ENCODE peak calls at places on chromosomes 5 and 9, in four cellular contexts. B is thyroid gland, Q is lower leg skin, S is uterus. C is an unnamed sample.

GRCh38 chr5:124007675-124008398 is 495.9 kb downstream of the CSNK1G3 start:
- DNase-seq in Q (no peak), B (no peak), S (no peak), C (no peak)

GRCh38 chr9:130189840-130190239 is 17.6 kb downstream of the NCS1 start:
- DNase-seq in B (no peak), Q (no peak), S (no peak), C (no peak)

GRCh38 chr5:111415053-111415452 is 97.3 kb downstream of the STARD4 start:
- DNase-seq in Q (no peak), B (no peak), S (no peak), C (no peak)

GRCh38 chr5:54663876-54664275 is 146.3 kb downstream of the SNX18 start:
- DNase-seq in S (peak), Q (peak), B (peak), C (no peak)

GRCh38 chr5:78640622-78641021 is 8.0 kb downstream of the LHFPL2 start:
- DNase-seq in Q (no peak), S (no peak), B (no peak), C (no peak)

GRCh38 chr9:92180669-92181181 is 65.5 kb upstream of the SPTLC1 start:
- DNase-seq in S (no peak), B (no peak), Q (no peak), C (no peak)

GRCh38 chr5:34687269-34688011 is 31.3 kb downstream of the RAI14 start:
- DNase-seq in Q (no peak), S (no peak), B (no peak), C (no peak)

GRCh38 chr5:97163360-97163764 is 19.7 kb downstream of the RIOK2 start:
- DNase-seq in S (no peak), Q (no peak), B (no peak), C (no peak)

GRCh38 chr9:4464911-4465513 is 25.3 kb upstream of the SLC1A1 start:
- DNase-seq in B (no peak), S (no peak), Q (no peak), C (no peak)

GRCh38 chr9:31304576-31304975 is 1079.9 kb upstream of the ACO1 start:
- DNase-seq in B (no peak), Q (no peak), S (no peak), C (no peak)

GRCh38 chr9:100307061-100307460 is 45.7 kb downstream of the TEX10 start:
- DNase-seq in B (no peak), Q (no peak), S (no peak), C (no peak)

GRCh38 chr5:97041239-97041638 is 101.2 kb downstream of the LIX1 start:
- DNase-seq in B (no peak), Q (no peak), S (no peak), C (no peak)

GRCh38 chr9:96323169-96323568 is 21.2 kb upstream of the HSD17B3 start:
- DNase-seq in Q (no peak), B (no peak), S (no peak), C (no peak)

GRCh38 chr5:107548477-107548876 is 122.3 kb downstream of the EFNA5 start:
- DNase-seq in Q (no peak), B (no peak), S (no peak), C (no peak)

GRCh38 chr9:136095495-136096058 is 488 bp upstream of the NACC2 start:
- DNase-seq in Q (no peak), S (no peak), B (peak), C (no peak)

GRCh38 chr9:16202913-16203734 is 650.3 kb downstream of the CCDC171 start:
- DNase-seq in S (no peak), Q (no peak), B (no peak), C (no peak)

GRCh38 chr5:151251001-151251551 is 1.9 kb upstream of the GM2A start:
- DNase-seq in Q (no peak), S (no peak), B (no peak), C (no peak)

GRCh38 chr9:87792831-87793288 is 66.9 kb downstream of the CTSL start:
- DNase-seq in B (no peak), Q (peak), S (peak), C (peak)

GRCh38 chr9:137157618-137158502 is 12.0 kb downstream of the LRRC26 start:
- DNase-seq in Q (no peak), B (no peak), S (no peak), C (no peak)

GRCh38 chr5:151825445-151825844 is 53.7 kb downstream of the G3BP1 start:
- DNase-seq in Q (peak), B (peak), S (peak), C (peak)

GRCh38 chr9:130466537-130467217 is 21.9 kb downstream of the ASS1 start:
- DNase-seq in Q (no peak), S (no peak), B (no peak), C (no peak)

GRCh38 chr5:51345106-51345505 is 38.1 kb upstream of the ISL1 start:
- DNase-seq in S (no peak), B (no peak), Q (no peak), C (no peak)

GRCh38 chr5:86878250-86878649 is 260.5 kb downstream of the COX7C start:
- DNase-seq in S (no peak), Q (no peak), B (no peak), C (no peak)

GRCh38 chr5:31194892-31195291 is 1.4 kb downstream of the CDH6 start:
- DNase-seq in S (no peak), Q (no peak), B (no peak), C (no peak)

GRCh38 chr9:2017209-2017458 is 2.0 kb downstream of the SMARCA2 start:
- DNase-seq in Q (no peak), B (no peak), S (no peak), C (no peak)

GRCh38 chr9:113990570-113990907 is 87.6 kb downstream of the AMBP start:
- DNase-seq in B (no peak), S (no peak), Q (no peak), C (no peak)

GRCh38 chr5:139901251-139901575 is 105.6 kb downstream of the PSD2 start:
- DNase-seq in B (no peak), Q (no peak), S (no peak), C (no peak)

GRCh38 chr5:51380603-51381207 is 2.5 kb upstream of the ISL1 start:
- DNase-seq in B (no peak), Q (no peak), S (no peak), C (no peak)

GRCh38 chr9:91245432-91246313 is 116.0 kb downstream of the AUH start:
- DNase-seq in Q (no peak), S (no peak), B (no peak), C (no peak)

GRCh38 chr5:118548761-118549160 is 439.6 kb downstream of the DTWD2 start:
- DNase-seq in B (no peak), S (no peak), Q (no peak), C (no peak)

GRCh38 chr5:112612663-112613062 is 125.0 kb upstream of the APC start:
- DNase-seq in Q (no peak), B (no peak), S (no peak), C (no peak)

GRCh38 chr9:37593877-37594448 is 1.6 kb upstream of the TOMM5 start:
- DNase-seq in S (no peak), B (no peak), Q (no peak), C (no peak)

GRCh38 chr5:41708604-41708940 is 161.7 kb downstream of the OXCT1 start:
- DNase-seq in B (no peak), Q (no peak), S (no peak), C (no peak)

GRCh38 chr5:92599217-92599810 is 981.7 kb downstream of the NR2F1-AS1 start:
- DNase-seq in Q (no peak), S (no peak), B (no peak), C (no peak)

GRCh38 chr5:71932131-71932635 is 175.1 kb upstream of the MAP1B start:
- DNase-seq in S (no peak), Q (no peak), B (peak), C (peak)

GRCh38 chr5:439636-440035 is 3.3 kb upstream of the EXOC3 start:
- DNase-seq in B (no peak), S (no peak), Q (no peak), C (peak)
- TF ChIP-seq POLR2A in B (no peak), S (no peak), Q (no peak), C (no peak)

DNA sequence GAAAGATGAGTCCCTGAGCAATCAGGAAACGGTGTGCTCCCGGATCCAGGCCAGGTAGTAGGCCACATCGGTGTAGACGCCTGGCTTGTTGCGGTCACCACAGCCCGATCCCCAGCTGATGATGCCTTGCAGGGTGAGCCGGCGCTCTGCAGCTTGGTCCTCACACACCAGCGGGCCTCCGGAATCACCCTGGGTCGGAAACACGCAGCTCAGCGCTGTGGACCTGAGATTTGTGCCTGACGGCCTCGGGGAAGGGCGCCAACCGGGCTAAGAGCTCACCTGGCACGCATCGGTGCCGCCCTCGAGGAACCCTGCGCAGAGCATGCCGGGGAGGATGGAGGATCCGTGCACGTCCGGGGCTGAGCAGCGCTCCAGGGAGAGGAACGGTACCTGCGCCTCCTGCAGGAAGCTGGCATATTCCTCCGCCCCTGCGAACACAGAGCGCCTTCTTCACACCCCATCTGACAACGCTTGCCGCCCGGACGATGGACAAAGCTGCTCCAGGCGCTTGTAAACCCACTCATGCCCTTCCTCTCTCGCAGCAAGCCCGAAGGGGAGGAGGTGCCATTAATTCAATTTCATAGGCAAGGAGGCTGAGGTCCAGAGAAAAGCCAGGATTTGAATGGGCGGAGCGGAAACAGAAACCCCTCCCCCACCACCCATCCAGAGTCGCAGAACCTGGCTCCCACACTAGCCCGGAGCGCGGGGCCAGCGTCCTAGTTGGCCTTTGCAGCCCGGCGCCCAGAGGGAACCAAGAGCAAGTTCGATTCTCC is 2.0 kb upstream of the PFN3 start:
- DNase-seq in Q (peak), B (peak), S (peak), C (peak)
- TF ChIP-seq CTCF in Q (no peak), B (no peak), S (peak), C (peak)

DNA sequence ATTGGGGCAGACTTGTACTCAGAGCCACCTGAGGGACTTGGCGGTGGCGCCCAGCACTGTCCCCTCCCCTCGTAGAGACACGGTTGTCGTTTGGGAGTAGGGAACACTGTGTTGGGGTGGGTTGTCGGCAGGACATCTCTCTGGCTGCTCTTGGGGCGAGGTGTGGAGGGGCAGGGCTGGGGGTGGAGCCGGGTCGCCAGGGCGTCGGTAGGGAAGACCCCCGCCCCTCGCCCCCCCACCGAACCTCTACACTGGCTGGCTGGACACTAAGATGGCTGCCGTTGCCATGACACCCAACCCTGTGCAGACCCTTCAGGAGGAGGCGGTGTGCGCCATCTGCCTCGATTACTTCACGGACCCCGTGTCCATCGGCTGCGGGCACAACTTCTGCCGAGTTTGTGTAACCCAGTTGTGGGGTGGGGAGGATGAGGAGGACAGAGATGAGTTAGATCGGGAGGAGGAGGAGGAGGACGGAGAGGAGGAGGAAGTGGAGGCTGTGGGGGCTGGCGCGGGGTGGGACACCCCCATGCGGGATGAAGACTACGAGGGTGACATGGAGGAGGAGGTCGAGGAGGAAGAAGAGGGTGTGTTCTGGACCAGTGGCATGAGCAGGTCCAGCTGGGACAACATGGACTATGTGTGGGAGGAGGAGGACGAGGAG is 778 bp downstream of the TRIM41 start:
- DNase-seq in S (no peak), B (peak), Q (no peak), C (peak)
- TF ChIP-seq POLR2A in S (no peak), B (no peak), Q (no peak), C (no peak)

GRCh38 chr5:52895572-52896296 is 93.4 kb upstream of the ITGA2 start:
- DNase-seq in S (no peak), B (no peak), Q (no peak), C (no peak)
- TF ChIP-seq CTCF in S (no peak), B (no peak), Q (no peak), C (no peak)

GRCh38 chr9:120868676-120869359 is 8.2 kb downstream of the PHF19 start:
- DNase-seq in Q (peak), B (peak), S (peak), C (peak)
- TF ChIP-seq POLR2A in Q (no peak), B (peak), S (peak), C (peak)

DNA sequence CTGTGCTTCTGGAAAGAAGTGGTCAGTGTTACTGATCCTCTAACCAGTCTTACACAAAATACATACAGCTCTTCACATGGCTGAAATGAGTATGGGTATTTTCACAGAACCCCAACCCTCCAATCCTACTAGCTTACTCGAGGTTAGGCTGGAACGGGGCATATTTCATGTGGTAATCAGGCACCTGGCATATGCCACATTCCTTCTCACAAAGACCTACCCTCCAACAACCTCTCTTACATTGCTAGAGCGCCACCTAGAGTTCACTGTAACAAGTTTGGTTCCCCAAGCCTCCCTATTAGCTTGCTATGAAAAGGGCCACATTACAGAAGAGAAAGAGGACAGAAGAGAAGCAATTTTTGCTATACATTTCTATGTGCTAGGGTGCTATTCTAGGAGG is 597.3 kb downstream of the PRELID2 start:
- DNase-seq in B (peak), Q (no peak), S (no peak), C (no peak)
- TF ChIP-seq CTCF in B (no peak), Q (no peak), S (no peak), C (no peak)

GRCh38 chr9:14314424-14314928 is 535 bp upstream of the NFIB start:
- DNase-seq in Q (peak), B (peak), S (peak), C (peak)
- TF ChIP-seq POLR2A in Q (no peak), B (peak), S (peak), C (peak)

C was measured in Peyer's patch.